ENCODE peak calls at places on chromosomes 1 and 21, in eight cellular contexts. One of them, this sample, is unnamed.

GRCh38 chr1:192709544-192709943 is 73.6 kb downstream of the RGS13 start:
- DNase-seq in neural progenitor cell: peak
- DNase-seq in GM23338: peak
- DNase-seq in right lobe of liver: no peak
- DNase-seq in uterus: no peak
- DNase-seq in endothelial cell: no peak
- DNase-seq in SK-N-SH: no peak
- DNase-seq in IMR-90: peak
- DNase-seq in this sample: no peak

GRCh38 chr1:97254731-97255463 is 533.3 kb downstream of the PTBP2 start:
- DNase-seq in SK-N-SH: no peak
- DNase-seq in IMR-90: no peak
- DNase-seq in neural progenitor cell: no peak
- DNase-seq in right lobe of liver: no peak
- DNase-seq in GM23338: no peak
- DNase-seq in uterus: no peak
- DNase-seq in endothelial cell: no peak
- DNase-seq in this sample: no peak

GRCh38 chr1:192877283-192877886 is 68.5 kb downstream of the RGS2 start:
- DNase-seq in right lobe of liver: no peak
- DNase-seq in GM23338: no peak
- DNase-seq in IMR-90: no peak
- DNase-seq in SK-N-SH: no peak
- DNase-seq in uterus: no peak
- DNase-seq in endothelial cell: no peak
- DNase-seq in neural progenitor cell: no peak
- DNase-seq in this sample: no peak

GRCh38 chr1:107963601-107964396 is 1.2 kb downstream of the VAV3 start:
- DNase-seq in endothelial cell: peak
- DNase-seq in neural progenitor cell: peak
- DNase-seq in right lobe of liver: peak
- DNase-seq in SK-N-SH: peak
- DNase-seq in IMR-90: no peak
- DNase-seq in uterus: no peak
- DNase-seq in GM23338: peak
- DNase-seq in this sample: peak

GRCh38 chr1:210624722-210625121 is 296.0 kb downstream of the HHAT start:
- DNase-seq in GM23338: no peak
- DNase-seq in SK-N-SH: peak
- DNase-seq in endothelial cell: no peak
- DNase-seq in uterus: no peak
- DNase-seq in IMR-90: no peak
- DNase-seq in right lobe of liver: no peak
- DNase-seq in neural progenitor cell: no peak
- DNase-seq in this sample: no peak

GRCh38 chr1:40736085-40736531 is 44.6 kb downstream of the NFYC start:
- DNase-seq in right lobe of liver: no peak
- DNase-seq in uterus: no peak
- DNase-seq in IMR-90: peak
- DNase-seq in SK-N-SH: peak
- DNase-seq in GM23338: no peak
- DNase-seq in neural progenitor cell: peak
- DNase-seq in endothelial cell: no peak
- DNase-seq in this sample: no peak

GRCh38 chr1:2115922-2116341 is 65.7 kb downstream of the PRKCZ start:
- DNase-seq in IMR-90: peak
- DNase-seq in GM23338: peak
- DNase-seq in SK-N-SH: no peak
- DNase-seq in neural progenitor cell: peak
- DNase-seq in uterus: no peak
- DNase-seq in right lobe of liver: no peak
- DNase-seq in endothelial cell: peak
- DNase-seq in this sample: peak

GRCh38 chr1:183304466-183305122 is 113.6 kb downstream of the NMNAT2 start:
- DNase-seq in right lobe of liver: no peak
- DNase-seq in GM23338: no peak
- DNase-seq in uterus: no peak
- DNase-seq in neural progenitor cell: no peak
- DNase-seq in SK-N-SH: no peak
- DNase-seq in endothelial cell: no peak
- DNase-seq in IMR-90: no peak
- DNase-seq in this sample: no peak

GRCh38 chr1:148263128-148263905 is 111.2 kb upstream of the NBPF11 start:
- DNase-seq in GM23338: peak
- DNase-seq in uterus: peak
- DNase-seq in SK-N-SH: peak
- DNase-seq in right lobe of liver: no peak
- DNase-seq in IMR-90: peak
- DNase-seq in neural progenitor cell: peak
- DNase-seq in endothelial cell: peak
- DNase-seq in this sample: peak

GRCh38 chr1:173507847-173508209 is 30.7 kb downstream of the PRDX6 start:
- DNase-seq in right lobe of liver: no peak
- DNase-seq in SK-N-SH: no peak
- DNase-seq in uterus: no peak
- DNase-seq in neural progenitor cell: peak
- DNase-seq in IMR-90: no peak
- DNase-seq in endothelial cell: no peak
- DNase-seq in GM23338: peak
- DNase-seq in this sample: no peak

GRCh38 chr1:12578860-12579422 is 39.1 kb downstream of the DHRS3 start:
- DNase-seq in neural progenitor cell: no peak
- DNase-seq in GM23338: no peak
- DNase-seq in endothelial cell: no peak
- DNase-seq in IMR-90: no peak
- DNase-seq in uterus: no peak
- DNase-seq in right lobe of liver: no peak
- DNase-seq in SK-N-SH: no peak
- DNase-seq in this sample: no peak

GRCh38 chr21:31873275-31873695 is 465 bp downstream of the HUNK start:
- DNase-seq in uterus: no peak
- DNase-seq in SK-N-SH: peak
- DNase-seq in GM23338: peak
- DNase-seq in right lobe of liver: no peak
- DNase-seq in endothelial cell: peak
- DNase-seq in IMR-90: no peak
- DNase-seq in neural progenitor cell: peak
- DNase-seq in this sample: peak

GRCh38 chr21:31875424-31876097 is 2.7 kb downstream of the HUNK start:
- DNase-seq in uterus: no peak
- DNase-seq in endothelial cell: no peak
- DNase-seq in GM23338: no peak
- DNase-seq in neural progenitor cell: no peak
- DNase-seq in IMR-90: peak
- DNase-seq in SK-N-SH: no peak
- DNase-seq in right lobe of liver: no peak
- DNase-seq in this sample: no peak

GRCh38 chr21:31874817-31875216 is 2.0 kb downstream of the HUNK start:
- DNase-seq in SK-N-SH: no peak
- DNase-seq in GM23338: peak
- DNase-seq in uterus: no peak
- DNase-seq in endothelial cell: peak
- DNase-seq in IMR-90: no peak
- DNase-seq in right lobe of liver: no peak
- DNase-seq in neural progenitor cell: peak
- DNase-seq in this sample: peak

GRCh38 chr21:31872452-31873274 is at the start of gene HUNK:
- DNase-seq in IMR-90: peak
- DNase-seq in right lobe of liver: no peak
- DNase-seq in GM23338: peak
- DNase-seq in uterus: peak
- DNase-seq in endothelial cell: peak
- DNase-seq in neural progenitor cell: peak
- DNase-seq in SK-N-SH: peak
- DNase-seq in this sample: peak

GRCh38 chr21:31873696-31874599 is 1.1 kb downstream of the HUNK start:
- DNase-seq in GM23338: peak
- DNase-seq in SK-N-SH: peak
- DNase-seq in right lobe of liver: no peak
- DNase-seq in uterus: peak
- DNase-seq in neural progenitor cell: peak
- DNase-seq in IMR-90: peak
- DNase-seq in endothelial cell: peak
- DNase-seq in this sample: peak
- TF ChIP-seq CTCF in GM23338: peak
- TF ChIP-seq CTCF in SK-N-SH: peak
- TF ChIP-seq CTCF in right lobe of liver: peak
- TF ChIP-seq CTCF in uterus: peak
- TF ChIP-seq CTCF in neural progenitor cell: peak
- TF ChIP-seq CTCF in IMR-90: peak
- TF ChIP-seq CTCF in endothelial cell: peak
- TF ChIP-seq CTCF in this sample: peak

GRCh38 chr1:91546301-91546581 is 45.6 kb downstream of the CDC7 start:
- DNase-seq in IMR-90: no peak
- DNase-seq in uterus: no peak
- DNase-seq in GM23338: no peak
- DNase-seq in SK-N-SH: peak
- DNase-seq in neural progenitor cell: no peak
- DNase-seq in endothelial cell: no peak
- DNase-seq in right lobe of liver: no peak
- DNase-seq in this sample: no peak

GRCh38 chr1:91548382-91549040 is 47.9 kb downstream of the CDC7 start:
- DNase-seq in GM23338: no peak
- DNase-seq in right lobe of liver: no peak
- DNase-seq in endothelial cell: no peak
- DNase-seq in SK-N-SH: no peak
- DNase-seq in IMR-90: no peak
- DNase-seq in uterus: no peak
- DNase-seq in neural progenitor cell: no peak
- DNase-seq in this sample: no peak

GRCh38 chr1:91545506-91546300 is 45.1 kb downstream of the CDC7 start:
- DNase-seq in IMR-90: no peak
- DNase-seq in uterus: no peak
- DNase-seq in endothelial cell: no peak
- DNase-seq in SK-N-SH: no peak
- DNase-seq in GM23338: no peak
- DNase-seq in neural progenitor cell: no peak
- DNase-seq in right lobe of liver: no peak
- DNase-seq in this sample: no peak

GRCh38 chr1:91549041-91549735 is 48.5 kb downstream of the CDC7 start:
- DNase-seq in uterus: no peak
- DNase-seq in neural progenitor cell: no peak
- DNase-seq in GM23338: no peak
- DNase-seq in SK-N-SH: no peak
- DNase-seq in endothelial cell: no peak
- DNase-seq in IMR-90: no peak
- DNase-seq in right lobe of liver: no peak
- DNase-seq in this sample: no peak

DNA sequence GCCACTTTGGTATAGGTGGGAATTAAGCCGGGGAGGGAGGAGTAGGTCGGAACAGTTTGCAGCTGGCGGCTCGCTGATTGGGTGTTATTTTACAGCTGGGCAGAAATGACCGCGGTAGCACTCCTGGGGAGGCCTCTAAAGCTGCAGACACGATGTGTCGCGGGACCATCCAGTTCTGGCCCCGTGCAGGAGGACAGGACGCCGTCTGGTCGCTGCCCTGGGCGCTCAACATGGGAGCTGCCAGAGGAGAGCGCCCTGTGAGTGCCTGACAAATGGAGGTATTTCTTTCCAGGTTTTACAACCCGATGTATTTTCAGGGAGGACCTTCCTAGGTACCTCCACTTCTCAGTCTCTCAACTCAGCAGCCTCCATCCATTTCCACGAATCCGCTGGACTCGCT is 46.2 kb downstream of the CDC7 start:
- DNase-seq in SK-N-SH: peak
- DNase-seq in uterus: no peak
- DNase-seq in IMR-90: no peak
- DNase-seq in GM23338: peak
- DNase-seq in neural progenitor cell: no peak
- DNase-seq in right lobe of liver: no peak
- DNase-seq in endothelial cell: no peak
- DNase-seq in this sample: no peak
- TF ChIP-seq CTCF in SK-N-SH: peak
- TF ChIP-seq CTCF in uterus: no peak
- TF ChIP-seq CTCF in IMR-90: no peak
- TF ChIP-seq CTCF in GM23338: peak
- TF ChIP-seq CTCF in neural progenitor cell: no peak
- TF ChIP-seq CTCF in right lobe of liver: no peak
- TF ChIP-seq CTCF in endothelial cell: no peak
- TF ChIP-seq CTCF in this sample: no peak

DNA sequence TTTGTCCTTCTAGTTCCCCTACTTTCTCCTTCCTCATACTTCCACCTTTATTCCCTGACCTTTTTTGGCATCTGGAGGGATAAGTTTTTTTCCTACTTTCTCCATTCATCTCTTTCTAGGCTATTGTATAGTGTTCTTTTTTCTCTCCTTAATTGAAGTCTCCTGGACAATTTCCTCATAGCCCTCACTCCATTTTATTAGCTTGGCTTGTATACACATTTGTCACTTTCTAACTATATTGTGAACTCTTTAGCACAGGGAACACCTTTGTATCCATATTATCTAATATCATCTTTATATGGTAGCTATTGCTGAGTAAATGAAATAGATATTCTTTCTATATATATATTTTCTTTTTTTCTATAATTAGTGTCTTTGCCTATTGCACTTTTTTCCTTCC is 47.6 kb downstream of the TMED5 start:
- DNase-seq in uterus: no peak
- DNase-seq in neural progenitor cell: no peak
- DNase-seq in SK-N-SH: no peak
- DNase-seq in GM23338: no peak
- DNase-seq in endothelial cell: no peak
- DNase-seq in IMR-90: no peak
- DNase-seq in right lobe of liver: no peak
- DNase-seq in this sample: no peak
- TF ChIP-seq CTCF in uterus: no peak
- TF ChIP-seq CTCF in neural progenitor cell: no peak
- TF ChIP-seq CTCF in SK-N-SH: no peak
- TF ChIP-seq CTCF in GM23338: no peak
- TF ChIP-seq CTCF in endothelial cell: no peak
- TF ChIP-seq CTCF in IMR-90: no peak
- TF ChIP-seq CTCF in right lobe of liver: no peak
- TF ChIP-seq CTCF in this sample: no peak

DNA sequence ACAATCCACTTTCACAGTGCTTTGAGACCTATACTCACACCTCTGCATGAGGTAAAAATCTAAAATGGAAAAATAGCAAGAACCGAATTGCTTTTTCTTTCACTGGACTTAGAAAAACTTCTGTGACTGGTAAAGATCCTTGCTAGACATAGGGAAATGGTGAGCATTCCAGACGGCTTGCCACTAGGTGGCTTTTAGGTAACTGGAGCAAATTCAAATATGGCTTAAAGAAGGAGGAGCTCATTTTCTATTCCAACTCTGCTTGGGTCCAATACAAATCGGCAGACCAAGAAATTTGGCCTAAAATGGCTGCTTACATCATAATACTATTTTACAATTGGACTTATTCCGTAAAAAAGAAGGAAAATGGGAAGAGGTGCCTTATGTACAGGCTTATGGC is 977.9 kb downstream of the ADGRL2 start:
- DNase-seq in SK-N-SH: no peak
- DNase-seq in GM23338: peak
- DNase-seq in uterus: no peak
- DNase-seq in IMR-90: no peak
- DNase-seq in endothelial cell: no peak
- DNase-seq in right lobe of liver: no peak
- DNase-seq in neural progenitor cell: peak
- DNase-seq in this sample: no peak
- TF ChIP-seq CTCF in SK-N-SH: peak
- TF ChIP-seq CTCF in GM23338: peak
- TF ChIP-seq CTCF in uterus: no peak
- TF ChIP-seq CTCF in IMR-90: no peak
- TF ChIP-seq CTCF in endothelial cell: peak
- TF ChIP-seq CTCF in right lobe of liver: peak
- TF ChIP-seq CTCF in neural progenitor cell: peak
- TF ChIP-seq CTCF in this sample: peak